ENCODE peak calls at places on chromosome 1, in eight cellular contexts. K, I, G, S, Z, E, D and V are unnamed samples.

GRCh38 chr1:247716546-247716945 is at the start of gene OR6F1:
- DNase-seq in K (no peak), I (no peak), G (no peak), S (no peak), Z (no peak), E (no peak), D (no peak), V (no peak)

GRCh38 chr1:57474097-57474750 is 50.4 kb upstream of the DAB1 start:
- DNase-seq in K (no peak), I (no peak), G (no peak), S (no peak), Z (no peak), E (no peak), D (no peak), V (no peak)

GRCh38 chr1:225695578-225696332 is 42.8 kb upstream of the ENAH start:
- DNase-seq in K (no peak), I (no peak), G (no peak), S (no peak), Z (no peak), E (no peak), D (no peak), V (no peak)

GRCh38 chr1:229428256-229428655 is 5.6 kb downstream of the ACTA1 start:
- DNase-seq in K (no peak), I (no peak), G (no peak), S (no peak), Z (no peak), E (no peak), D (no peak), V (no peak)

GRCh38 chr1:201307239-201307638 is 23.9 kb downstream of the PKP1 start:
- DNase-seq in K (no peak), I (no peak), G (no peak), S (no peak), Z (no peak), E (no peak), D (no peak), V (no peak)

GRCh38 chr1:220706921-220707559 is 16.9 kb downstream of the C1orf115 start:
- DNase-seq in K (no peak), I (no peak), G (no peak), S (no peak), Z (no peak), E (no peak), D (no peak), V (no peak)

GRCh38 chr1:214491468-214492120 is 59.8 kb downstream of the PTPN14 start:
- DNase-seq in K (no peak), I (no peak), G (no peak), S (no peak), Z (no peak), E (no peak), D (no peak), V (no peak)

GRCh38 chr1:94807742-94808491 is 12.2 kb upstream of the SLC44A3 start:
- DNase-seq in K (no peak), I (no peak), G (peak), S (peak), Z (no peak), E (no peak), D (no peak), V (peak)

GRCh38 chr1:200279810-200280411 is 129.9 kb downstream of the ZNF281 start:
- DNase-seq in K (peak), I (peak), G (peak), S (peak), Z (no peak), E (no peak), D (no peak), V (peak)